ENCODE peak calls at places on chromosomes 12 and 14, in nine cellular contexts. I is fibroblast of villous mesenchyme, M is astrocyte of the spinal cord, K is AG10803, B is Peyer's patch, W is NB4, F is AG04450, N is AG04449, V is left ventricle myocardium inferior. G is an unnamed sample.

GRCh38 chr12:58917699-58918334 is 2.5 kb downstream of the LRIG3 start:
- DNase-seq in I (no peak), M (peak; percentile 53), K (peak; percentile 27), B (no peak), W (no peak), F (no peak), N (no peak), V (no peak), G (no peak)

GRCh38 chr12:19034937-19035336 is 94.6 kb upstream of the PLEKHA5 start:
- DNase-seq in I (no peak), M (no peak), K (no peak), B (no peak), W (no peak), F (no peak), N (no peak), V (no peak), G (no peak)

GRCh38 chr12:5456906-5457305 is 25.0 kb downstream of the NTF3 start:
- DNase-seq in I (peak; percentile 30), M (peak; percentile 55), K (peak; percentile 90), B (no peak), W (peak; percentile 8), F (peak; percentile 57), N (peak; percentile 67), V (no peak), G (peak; percentile 35)

GRCh38 chr12:51025182-51025747 is 919 bp downstream of the SLC11A2 start:
- DNase-seq in I (no peak), M (no peak), K (no peak), B (peak; percentile 43), W (no peak), F (no peak), N (no peak), V (no peak), G (no peak)

GRCh38 chr14:80493620-80494019 is 282.3 kb upstream of the DIO2 start:
- DNase-seq in I (no peak), M (no peak), K (no peak), B (no peak), W (no peak), F (no peak), N (no peak), V (no peak), G (no peak)

GRCh38 chr14:58969951-58970751 is 218.3 kb upstream of the DAAM1 start:
- DNase-seq in I (peak; percentile 40), M (peak; percentile 33), K (peak; percentile 10), B (no peak), W (no peak), F (no peak), N (no peak), V (no peak), G (no peak)

GRCh38 chr12:42097971-42098370 is 46.7 kb downstream of the GXYLT1 start:
- DNase-seq in I (peak; percentile 71), M (no peak), K (no peak), B (no peak), W (peak; percentile 7), F (no peak), N (no peak), V (no peak), G (no peak)

GRCh38 chr12:120639771-120640721 is at the start of gene CABP1:
- DNase-seq in I (no peak), M (no peak), K (no peak), B (peak; percentile 73), W (peak; percentile 64), F (no peak), N (no peak), V (no peak), G (no peak)

GRCh38 chr12:3869860-3870259 is 3.3 kb downstream of the PARP11 start:
- DNase-seq in I (no peak), M (no peak), K (no peak), B (no peak), W (no peak), F (no peak), N (no peak), V (no peak), G (no peak)

GRCh38 chr14:26021759-26022158 is 576.1 kb downstream of the NOVA1 start:
- DNase-seq in I (no peak), M (no peak), K (no peak), B (no peak), W (no peak), F (no peak), N (no peak), V (no peak), G (no peak)

GRCh38 chr14:94047581-94047980 is 21.4 kb downstream of the OTUB2 start:
- DNase-seq in I (no peak), M (no peak), K (no peak), B (peak; percentile 21), W (no peak), F (no peak), N (no peak), V (no peak), G (no peak)

GRCh38 chr12:105332925-105333324 is 2.4 kb downstream of the C12orf75 start:
- DNase-seq in I (no peak), M (no peak), K (no peak), B (no peak), W (no peak), F (no peak), N (no peak), V (no peak), G (no peak)

GRCh38 chr12:50129297-50129696 is 17.3 kb downstream of the COX14 start:
- DNase-seq in I (no peak), M (no peak), K (no peak), B (no peak), W (no peak), F (no peak), N (no peak), V (no peak), G (no peak)

GRCh38 chr12:92085040-92085439 is 60.6 kb downstream of the BTG1 start:
- DNase-seq in I (no peak), M (no peak), K (peak; percentile 54), B (no peak), W (no peak), F (no peak), N (no peak), V (no peak), G (no peak)

GRCh38 chr14:97532052-97532451 is 734.9 kb downstream of the VRK1 start:
- DNase-seq in I (no peak), M (no peak), K (no peak), B (no peak), W (no peak), F (no peak), N (no peak), V (no peak), G (no peak)

GRCh38 chr12:123907021-123907420 is 65.6 kb downstream of the CCDC92 start:
- DNase-seq in I (no peak), M (no peak), K (no peak), B (no peak), W (no peak), F (no peak), N (no peak), V (no peak), G (no peak)

GRCh38 chr12:94208433-94208921 is 60.1 kb downstream of the PLXNC1 start:
- DNase-seq in I (no peak), M (no peak), K (no peak), B (no peak), W (no peak), F (no peak), N (no peak), V (no peak), G (no peak)

GRCh38 chr14:31060253-31060875 is 34.2 kb upstream of the STRN3 start:
- DNase-seq in I (no peak), M (no peak), K (no peak), B (no peak), W (no peak), F (no peak), N (no peak), V (no peak), G (no peak)

GRCh38 chr12:104630230-104630670 is 173.5 kb downstream of the CHST11 start:
- DNase-seq in I (no peak), M (no peak), K (no peak), B (no peak), W (peak; percentile 40), F (no peak), N (no peak), V (no peak), G (no peak)

GRCh38 chr12:125983094-125983783 is 918.0 kb downstream of the AACS start:
- DNase-seq in I (peak; percentile 69), M (peak; percentile 78), K (no peak), B (peak; percentile 52), W (peak; percentile 8), F (no peak), N (no peak), V (no peak), G (no peak)

DNA sequence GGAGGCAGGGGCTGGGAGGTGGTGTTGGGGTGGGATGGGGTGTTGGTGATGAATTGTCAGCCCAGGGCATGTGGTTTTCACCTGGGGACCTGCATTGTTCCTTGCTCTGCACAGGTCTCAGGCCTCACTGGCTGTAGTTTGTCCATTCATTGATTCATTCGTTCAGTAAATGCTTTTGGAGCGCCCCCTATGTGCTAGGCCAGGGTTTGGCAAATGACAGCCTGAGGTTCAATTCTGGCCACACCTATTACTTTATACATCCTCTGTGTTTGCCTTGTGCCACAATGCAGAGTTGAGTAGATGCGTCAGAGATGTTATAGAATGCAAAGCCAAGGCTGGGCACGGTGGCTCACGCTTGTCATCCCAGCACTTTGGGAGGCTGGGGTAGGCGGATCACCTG is 4.7 kb downstream of the ADCK1 start:
- DNase-seq in I (peak; percentile 12), M (no peak), K (no peak), B (peak; percentile 52), W (peak; percentile 55), F (no peak), N (no peak), V (no peak), G (no peak)
- TF ChIP-seq CTCF in I (peak; percentile 49), M (peak; percentile 34), K (peak; percentile 2), B (no peak), W (peak; percentile 65), F (peak; percentile 1), N (no peak), V (peak; percentile 12), G (peak; percentile 31)

GRCh38 chr12:48216785-48217184 is 13.7 kb upstream of the OR10AD1 start:
- DNase-seq in I (peak; percentile 22), M (no peak), K (no peak), B (no peak), W (peak; percentile 73), F (no peak), N (no peak), V (no peak), G (no peak)
- H3K4me3 ChIP-seq in I (no peak overlapping the region), M (no peak overlapping the region), K (no peak overlapping the region), B (no peak overlapping the region), W (no peak overlapping the region), F (no peak overlapping the region), N (no peak overlapping the region), V (no peak overlapping the region), G (no peak overlapping the region)

GRCh38 chr12:57622293-57623245 is 10.4 kb downstream of the B4GALNT1 start:
- DNase-seq in I (no peak), M (no peak), K (no peak), B (no peak), W (no peak), F (no peak), N (no peak), V (no peak), G (no peak)
- TF ChIP-seq CTCF in I (no peak), M (no peak), K (no peak), B (no peak), W (no peak), F (no peak), N (no peak), V (no peak), G (no peak)

DNA sequence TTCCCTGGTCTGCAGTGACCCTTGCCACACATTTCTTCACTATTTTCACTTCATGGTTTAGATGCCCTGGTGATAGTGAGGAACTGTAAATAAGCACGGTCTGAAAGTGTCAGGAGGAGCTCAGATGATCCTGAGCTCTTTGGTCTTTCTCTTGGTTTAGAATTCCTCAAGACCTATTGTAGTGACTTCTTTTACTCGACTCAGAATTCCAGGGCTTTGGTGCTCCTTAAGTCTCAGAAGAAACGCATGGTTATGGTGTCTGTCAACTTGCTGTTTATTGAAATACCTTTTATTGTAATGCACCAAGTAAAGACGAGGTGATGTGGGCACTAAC is 84.1 kb downstream of the SAMD4A start:
- DNase-seq in I (peak; percentile 72), M (no peak), K (no peak), B (no peak), W (no peak), F (no peak), N (no peak), V (no peak), G (no peak)
- H3K4me3 ChIP-seq in I (no peak overlapping the region), M (no peak overlapping the region), K (no peak overlapping the region), B (no peak overlapping the region), W (no peak overlapping the region), F (no peak overlapping the region), N (no peak overlapping the region), V (peak overlapping the region; percentile 26), G (no peak overlapping the region)

G was measured in AG09309.